ENCODE peak calls at places on chromosomes 7 and 10, in five cellular contexts. P is ovary, T is A549, K is H1, S is suprapubic skin. B is an unnamed sample.

GRCh38 chr7:108770981-108771728 is 201.5 kb downstream of the DNAJB9 start:
- DNase-seq in K (no peak), P (no peak), S (no peak), T (no peak), B (no peak)

GRCh38 chr10:67935223-67935622 is 50.8 kb downstream of the SIRT1 start:
- DNase-seq in S (no peak), K (no peak), P (no peak), T (no peak), B (no peak)

GRCh38 chr10:28087675-28088351 is 88.9 kb upstream of the ODAD2 start:
- DNase-seq in P (no peak), S (no peak), T (no peak), K (no peak), B (no peak)

GRCh38 chr10:79401015-79401921 is 44.2 kb downstream of the ZCCHC24 start:
- DNase-seq in T (no peak), K (no peak), S (no peak), P (peak), B (peak)

GRCh38 chr7:128459394-128459878 is 3.8 kb downstream of the HILPDA start:
- DNase-seq in P (peak), S (no peak), T (peak), K (peak), B (peak)

GRCh38 chr7:55505259-55505658 is 67.0 kb downstream of the VOPP1 start:
- DNase-seq in T (no peak), S (no peak), P (no peak), K (no peak), B (no peak)

GRCh38 chr7:33485746-33486491 is 356.6 kb downstream of the BBS9 start:
- DNase-seq in T (no peak), S (no peak), K (no peak), P (no peak), B (no peak)

GRCh38 chr7:55965805-55966421 is 1.5 kb downstream of the NIPSNAP2 start:
- DNase-seq in K (no peak), P (no peak), S (no peak), T (no peak), B (no peak)

GRCh38 chr7:141433698-141434097 is 117.5 kb upstream of the AGK start:
- DNase-seq in K (no peak), P (no peak), S (no peak), T (no peak), B (peak)

GRCh38 chr10:78553792-78554191 is 515.0 kb upstream of the ZMIZ1 start:
- DNase-seq in S (no peak), T (no peak), K (no peak), P (no peak), B (no peak)

GRCh38 chr7:151725844-151726770 is 150.8 kb downstream of the PRKAG2 start:
- DNase-seq in P (no peak), S (no peak), K (no peak), T (no peak), B (no peak)

GRCh38 chr7:44847509-44847919 is 373 bp downstream of the H2AZ2 start:
- DNase-seq in P (peak), K (no peak), T (peak), S (peak), B (peak)

GRCh38 chr10:110413049-110413783 is 84.5 kb upstream of the DUSP5 start:
- DNase-seq in P (no peak), S (no peak), T (no peak), K (no peak), B (no peak)

GRCh38 chr10:124028700-124029487 is 64.5 kb downstream of the CHST15 start:
- DNase-seq in K (no peak), P (no peak), T (no peak), S (no peak), B (no peak)

GRCh38 chr10:55400075-55400474 is 599.0 kb upstream of the PCDH15 start:
- DNase-seq in P (no peak), S (no peak), K (no peak), T (no peak), B (no peak)

GRCh38 chr10:100969175-100970075 is at the start of gene SEMA4G:
- DNase-seq in K (peak), S (no peak), T (peak), P (peak), B (no peak)

GRCh38 chr10:117005454-117006055 is 568 bp upstream of the SHTN1 start:
- DNase-seq in P (peak), K (peak), S (no peak), T (peak), B (no peak)

GRCh38 chr10:6213257-6213905 is 10.6 kb downstream of the PFKFB3 start:
- DNase-seq in S (no peak), P (no peak), K (no peak), T (no peak), B (no peak)

GRCh38 chr7:101511965-101512364 is 117.1 kb downstream of the MYL10 start:
- DNase-seq in K (no peak), T (no peak), S (no peak), P (no peak), B (no peak)

GRCh38 chr7:45088821-45089313 is at the start of gene NACAD:
- DNase-seq in S (no peak), K (peak), P (peak), T (peak), B (peak)

GRCh38 chr10:48685731-48686130 is 1.1 kb downstream of the WDFY4 start:
- DNase-seq in P (no peak), T (no peak), K (peak), S (no peak), B (no peak)

GRCh38 chr10:109931153-109931552 is 7.8 kb upstream of the XPNPEP1 start:
- DNase-seq in P (no peak), S (no peak), K (no peak), T (no peak), B (peak)

GRCh38 chr7:100901921-100902332 is 6.2 kb upstream of the ACHE start:
- DNase-seq in K (no peak), T (no peak), P (no peak), S (no peak), B (no peak)

GRCh38 chr10:34711500-34711899 is 103.6 kb downstream of the PARD3 start:
- DNase-seq in T (no peak), K (no peak), P (no peak), S (no peak), B (no peak)

DNA sequence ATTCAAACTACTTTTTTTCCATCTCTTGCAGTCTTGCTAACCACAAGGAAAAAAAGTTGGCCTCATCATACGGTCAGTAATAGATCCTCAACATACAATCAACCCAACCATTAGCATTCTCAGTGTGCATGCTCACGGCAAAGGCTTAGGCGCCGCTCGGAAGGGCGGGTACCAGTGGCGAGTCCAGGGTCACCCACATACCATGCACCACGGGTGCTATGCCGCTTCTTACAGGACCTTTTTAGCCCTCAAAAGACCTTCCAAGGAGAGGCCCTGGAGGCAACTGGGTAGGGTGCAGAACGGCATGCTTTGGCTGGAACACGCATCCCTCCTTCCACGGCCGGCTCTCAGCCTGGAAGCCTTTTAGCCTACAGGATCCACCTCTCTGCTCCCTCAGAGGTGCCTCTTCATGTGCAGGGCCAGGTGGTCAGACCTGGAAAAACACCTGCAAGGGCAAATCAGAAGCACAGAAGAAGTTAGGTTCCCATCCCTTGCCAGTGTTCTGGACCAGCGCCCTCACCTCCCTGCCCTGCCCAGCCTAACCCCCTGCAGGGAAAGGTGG is 5.8 kb downstream of the KLF6 start:
- DNase-seq in P (peak), S (no peak), K (no peak), T (no peak), B (no peak)
- H3K4me3 ChIP-seq in P (peak), S (peak), K (no peak), T (no peak), B (peak)

GRCh38 chr10:62063795-62064472 is 162.4 kb downstream of the ARID5B start:
- DNase-seq in T (no peak), P (no peak), S (no peak), K (no peak), B (peak)
- TF ChIP-seq EP300 in T (no peak), P (peak), S (peak), K (no peak), B (no peak)

DNA sequence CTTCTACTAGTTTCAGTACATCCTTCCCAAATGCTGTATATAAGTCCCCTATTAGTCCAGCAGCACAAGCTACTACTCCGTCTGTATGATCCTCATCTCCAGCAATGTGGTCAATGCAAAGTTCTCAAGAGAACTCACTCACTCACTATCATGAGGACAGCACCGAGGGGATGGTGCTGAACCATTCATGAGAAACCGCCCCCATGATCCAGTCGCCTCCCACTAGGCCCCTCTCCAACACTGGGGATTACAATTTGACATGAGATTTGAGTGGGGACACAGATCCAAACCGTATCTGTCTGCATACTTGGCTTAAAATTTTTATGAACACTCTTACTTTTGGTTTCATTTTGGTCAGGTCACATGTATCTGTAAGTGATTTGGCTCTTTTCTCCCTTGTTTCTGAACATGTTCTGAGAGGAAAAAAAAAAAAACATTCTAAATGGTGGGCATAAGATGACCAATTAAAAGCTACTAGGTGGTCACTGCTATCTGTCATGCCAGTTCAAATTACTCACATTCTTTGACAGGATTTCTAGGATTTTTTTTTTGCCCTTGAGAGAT is 60.1 kb downstream of the ZNF783 start:
- DNase-seq in P (no peak), K (no peak), S (no peak), T (no peak), B (no peak)
- TF ChIP-seq POLR2A in P (no peak), K (no peak), S (no peak), T (no peak), B (no peak)

GRCh38 chr7:106215868-106216516 is 68.8 kb downstream of the NAMPT start:
- DNase-seq in S (no peak), P (no peak), K (no peak), T (no peak), B (no peak)
- H3K4me3 ChIP-seq in S (no peak), P (no peak), K (no peak), T (no peak), B (no peak)

GRCh38 chr10:22133640-22134624 is 83.9 kb downstream of the EBLN1 start:
- DNase-seq in S (no peak), K (no peak), T (no peak), P (no peak), B (no peak)
- TF ChIP-seq EP300 in S (no peak), K (no peak), T (no peak), P (no peak), B (no peak)

DNA sequence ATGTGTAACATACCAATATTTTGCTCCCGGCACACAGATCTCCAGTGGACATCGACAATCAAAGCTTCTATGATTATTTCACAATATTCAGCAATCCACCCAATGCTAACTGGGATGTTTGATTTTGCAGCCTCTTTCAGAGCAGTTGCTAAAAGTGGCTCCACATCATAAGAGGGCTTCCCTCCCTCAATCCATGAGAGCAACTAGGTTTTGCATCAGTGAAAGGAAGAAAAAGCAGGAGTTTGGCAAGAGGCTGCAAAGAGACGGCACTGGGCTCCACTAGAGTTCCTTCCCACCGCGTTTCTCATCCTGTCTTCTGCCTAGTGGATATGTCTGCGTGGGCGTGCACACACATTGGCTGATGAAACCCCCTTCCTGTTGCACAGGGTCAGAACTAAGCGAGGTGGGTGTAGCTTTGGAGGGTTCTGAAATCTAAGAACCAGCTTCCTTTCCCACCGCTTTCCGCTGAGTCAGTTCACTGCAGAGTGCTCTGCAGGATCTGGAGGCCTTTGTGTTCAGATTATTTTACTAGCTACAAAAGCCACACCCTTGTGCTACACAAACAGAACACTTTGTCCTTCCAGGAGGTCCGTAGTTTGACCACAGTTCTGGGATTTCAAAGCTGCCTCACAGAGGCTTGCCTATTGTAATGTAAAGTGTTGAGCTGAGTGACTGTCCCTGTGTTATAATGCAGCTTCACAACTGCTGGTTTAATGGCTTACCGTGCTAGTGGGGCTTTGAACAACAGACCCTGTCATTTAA is 28.1 kb downstream of the ARL4A start:
- DNase-seq in T (peak), P (peak), K (peak), S (no peak), B (no peak)
- TF ChIP-seq POLR2A in T (peak), P (no peak), K (no peak), S (no peak), B (peak)

GRCh38 chr7:51259766-51260165 is 56.8 kb downstream of the COBL start:
- DNase-seq in P (no peak), T (no peak), K (peak), S (no peak), B (no peak)

GRCh38 chr7:51261950-51262795 is 54.4 kb downstream of the COBL start:
- DNase-seq in P (no peak), S (no peak), K (peak), T (no peak), B (no peak)

GRCh38 chr7:51262796-51263519 is 53.7 kb downstream of the COBL start:
- DNase-seq in P (no peak), K (peak), T (no peak), S (no peak), B (no peak)

GRCh38 chr7:51261117-51261835 is 55.3 kb downstream of the COBL start:
- DNase-seq in P (no peak), S (no peak), T (no peak), K (peak), B (no peak)

GRCh38 chr7:51260516-51260915 is 56.1 kb downstream of the COBL start:
- DNase-seq in P (no peak), T (no peak), S (no peak), K (peak), B (no peak)
- H3K4me3 ChIP-seq in P (no peak), T (no peak), S (no peak), K (no peak), B (no peak)

GRCh38 chr10:14742815-14743214 is 31.9 kb downstream of the FAM107B start:
- DNase-seq in K (no peak), P (no peak), S (no peak), T (no peak), B (no peak)
- TF ChIP-seq EP300 in K (no peak), P (no peak), S (no peak), T (peak), B (no peak)

DNA sequence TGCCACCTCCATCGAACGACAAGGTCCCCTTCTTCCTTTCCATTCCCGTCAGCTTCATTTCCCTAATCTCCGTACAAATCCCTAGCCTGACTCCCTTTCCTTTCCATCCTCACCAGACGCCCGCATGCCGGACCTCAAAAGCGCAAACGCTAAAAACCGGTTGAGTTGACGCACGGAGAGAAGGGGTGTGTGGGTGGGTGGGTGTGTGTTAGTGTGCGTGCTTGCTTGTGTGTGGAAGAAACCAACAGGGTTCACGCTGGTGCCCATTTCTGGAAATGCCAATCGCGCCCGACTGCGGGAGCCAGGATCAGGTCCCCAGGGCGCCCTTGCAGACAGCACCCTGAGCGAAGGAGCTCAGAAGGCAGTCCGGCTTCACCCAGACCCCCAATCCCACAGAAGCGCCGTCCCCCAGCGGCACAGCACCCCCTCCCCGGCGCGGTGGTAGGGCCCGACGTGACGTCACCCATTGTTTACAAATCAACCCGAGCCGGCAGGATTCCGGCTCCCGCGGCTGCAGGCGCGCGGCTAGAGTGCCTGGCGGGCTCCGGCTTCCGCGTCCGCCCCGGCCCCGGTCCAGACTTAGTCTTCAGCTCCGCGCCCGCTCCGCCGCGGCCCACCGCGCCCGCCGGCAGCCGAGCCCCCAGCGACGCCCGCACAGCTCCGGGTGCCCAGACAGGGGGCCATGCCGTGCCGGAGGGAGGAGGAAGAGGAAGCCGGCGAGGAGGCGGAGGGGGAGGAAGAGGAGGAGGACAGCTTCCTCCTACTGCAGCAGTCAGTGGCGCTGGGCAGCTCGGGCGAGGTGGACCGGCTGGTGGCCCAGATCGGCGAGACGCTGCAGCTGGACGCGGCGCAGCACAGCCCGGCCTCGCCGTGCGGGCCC is at the start of gene FRAT1:
- DNase-seq in K (peak), P (peak), S (peak), T (peak), B (peak)
- TF ChIP-seq POLR2A in K (peak), P (peak), S (peak), T (peak), B (peak)